ENCODE peak calls at places on chromosome 12, in eight cellular contexts. K, H, B, R, D, J, T and P are unnamed samples.

GRCh38 chr12:113077057-113077858 is 20.7 kb downstream of the DTX1 start:
- DNase-seq in T (no peak), D (peak), H (no peak), B (no peak), K (no peak), J (no peak), R (no peak), P (no peak)

GRCh38 chr12:58919271-58920101 is 818 bp downstream of the LRIG3 start:
- DNase-seq in D (peak), K (peak), B (no peak), T (no peak), J (peak), H (no peak), R (peak), P (no peak)

GRCh38 chr12:121214855-121215745 is 5.2 kb downstream of the P2RX4 start:
- DNase-seq in R (no peak), T (peak), D (no peak), H (no peak), K (no peak), B (peak), J (peak), P (no peak)

GRCh38 chr12:128138125-128138524 is 128.8 kb upstream of the TMEM132C start:
- DNase-seq in J (no peak), R (no peak), D (no peak), H (no peak), T (no peak), K (no peak), B (no peak), P (no peak)

GRCh38 chr12:9344540-9344939 is 136.3 kb upstream of the PZP start:
- DNase-seq in R (no peak), J (no peak), H (no peak), B (no peak), K (no peak), D (no peak), T (no peak), P (no peak)

GRCh38 chr12:124130717-124131670 is 158.0 kb downstream of the ZNF664 start:
- DNase-seq in D (no peak), H (no peak), T (no peak), K (peak), R (peak), B (no peak), J (no peak), P (no peak)

GRCh38 chr12:114131824-114132223 is 165.7 kb upstream of the RBM19 start:
- DNase-seq in B (no peak), H (no peak), R (no peak), D (no peak), K (no peak), J (no peak), T (no peak), P (no peak)

GRCh38 chr12:65598688-65599087 is 225.6 kb upstream of the HMGA2 start:
- DNase-seq in T (no peak), H (no peak), D (no peak), J (no peak), R (no peak), B (no peak), K (no peak), P (no peak)

GRCh38 chr12:117010693-117011451 is 88.3 kb downstream of the TESC start:
- DNase-seq in T (no peak), J (no peak), H (no peak), B (no peak), R (no peak), K (no peak), D (peak), P (no peak)

GRCh38 chr12:164207-164606 is 49.8 kb downstream of the SLC6A12 start:
- DNase-seq in T (no peak), B (no peak), D (peak), K (peak), R (no peak), H (no peak), J (no peak), P (no peak)

GRCh38 chr12:45273717-45274271 is 57.9 kb downstream of the ANO6 start:
- DNase-seq in R (no peak), K (no peak), T (peak), J (no peak), D (no peak), B (peak), H (no peak), P (peak)

GRCh38 chr12:89216141-89216952 is 136.0 kb downstream of the DUSP6 start:
- DNase-seq in R (no peak), T (no peak), J (no peak), H (no peak), D (no peak), K (peak), B (no peak), P (no peak)

GRCh38 chr12:17204289-17205054 is 598.5 kb upstream of the LMO3 start:
- DNase-seq in T (no peak), J (no peak), H (no peak), K (no peak), B (no peak), D (no peak), R (no peak), P (no peak)

GRCh38 chr12:5309654-5310053 is 122.3 kb upstream of the NTF3 start:
- DNase-seq in D (no peak), H (no peak), R (no peak), B (no peak), K (no peak), T (no peak), J (no peak), P (no peak)

GRCh38 chr12:127926004-127926403 is 341.0 kb upstream of the TMEM132C start:
- DNase-seq in R (no peak), K (no peak), H (no peak), J (peak), B (no peak), T (peak), D (peak), P (no peak)

GRCh38 chr12:131862994-131863710 is 31.3 kb upstream of the ULK1 start:
- DNase-seq in B (no peak), H (no peak), D (peak), R (no peak), K (no peak), T (no peak), J (no peak), P (no peak)

GRCh38 chr12:80792861-80793260 is 76.1 kb downstream of the MYF5 start:
- DNase-seq in D (no peak), T (no peak), J (no peak), K (no peak), B (no peak), R (no peak), H (no peak), P (no peak)

GRCh38 chr12:120158351-120158750 is 36.2 kb downstream of the GCN1 start:
- DNase-seq in T (no peak), J (no peak), B (no peak), K (no peak), D (no peak), R (no peak), H (no peak), P (no peak)